ENCODE peak calls at places on chromosomes 11 and 22, in seven cellular contexts. One of them, this sample, is unnamed.

GRCh38 chr11:85682330-85683305 is 3.4 kb downstream of the CCDC89 start:
- DNase-seq in AG08395: peak
- DNase-seq in left kidney: peak
- DNase-seq in EL: peak
- DNase-seq in kidney tubule cell: peak
- DNase-seq in HEK293T: peak
- DNase-seq in neuronal stem cell: no peak
- DNase-seq in this sample: no peak

GRCh38 chr11:103358251-103358650 is 249.0 kb downstream of the DYNC2H1 start:
- DNase-seq in AG08395: no peak
- DNase-seq in left kidney: no peak
- DNase-seq in EL: peak
- DNase-seq in kidney tubule cell: peak
- DNase-seq in HEK293T: no peak
- DNase-seq in neuronal stem cell: no peak
- DNase-seq in this sample: no peak

GRCh38 chr11:69637601-69637955 is 3.4 kb upstream of the CCND1 start:
- DNase-seq in AG08395: no peak
- DNase-seq in left kidney: peak
- DNase-seq in EL: no peak
- DNase-seq in kidney tubule cell: no peak
- DNase-seq in HEK293T: no peak
- DNase-seq in neuronal stem cell: no peak
- DNase-seq in this sample: no peak

GRCh38 chr11:17972987-17973386 is 39.9 kb downstream of the SERGEF start:
- DNase-seq in AG08395: peak
- DNase-seq in left kidney: peak
- DNase-seq in EL: peak
- DNase-seq in kidney tubule cell: peak
- DNase-seq in HEK293T: peak
- DNase-seq in neuronal stem cell: peak
- DNase-seq in this sample: peak

GRCh38 chr11:89436071-89436470 is 55.1 kb downstream of the NOX4 start:
- DNase-seq in AG08395: no peak
- DNase-seq in left kidney: peak
- DNase-seq in EL: peak
- DNase-seq in kidney tubule cell: peak
- DNase-seq in HEK293T: no peak
- DNase-seq in neuronal stem cell: no peak
- DNase-seq in this sample: no peak

GRCh38 chr22:24772493-24773220 is 1.9 kb downstream of the PIWIL3 start:
- DNase-seq in AG08395: peak
- DNase-seq in left kidney: peak
- DNase-seq in EL: peak
- DNase-seq in kidney tubule cell: peak
- DNase-seq in HEK293T: peak
- DNase-seq in neuronal stem cell: peak
- DNase-seq in this sample: peak

GRCh38 chr11:119720311-119720710 is 8.7 kb downstream of the NECTIN1 start:
- DNase-seq in AG08395: no peak
- DNase-seq in left kidney: peak
- DNase-seq in EL: no peak
- DNase-seq in kidney tubule cell: no peak
- DNase-seq in HEK293T: no peak
- DNase-seq in neuronal stem cell: no peak
- DNase-seq in this sample: no peak

GRCh38 chr11:65429724-65430405 is 7.3 kb downstream of the NEAT1 start:
- DNase-seq in AG08395: peak
- DNase-seq in left kidney: no peak
- DNase-seq in EL: peak
- DNase-seq in kidney tubule cell: peak
- DNase-seq in HEK293T: no peak
- DNase-seq in neuronal stem cell: no peak
- DNase-seq in this sample: no peak

GRCh38 chr11:1652778-1653540 is 23.4 kb downstream of the KRTAP5-5 start:
- DNase-seq in AG08395: peak
- DNase-seq in left kidney: peak
- DNase-seq in EL: peak
- DNase-seq in kidney tubule cell: peak
- DNase-seq in HEK293T: peak
- DNase-seq in neuronal stem cell: peak
- DNase-seq in this sample: peak

GRCh38 chr11:125102544-125102943 is 8.9 kb downstream of the TMEM218 start:
- DNase-seq in AG08395: no peak
- DNase-seq in left kidney: no peak
- DNase-seq in EL: no peak
- DNase-seq in kidney tubule cell: no peak
- DNase-seq in HEK293T: no peak
- DNase-seq in neuronal stem cell: no peak
- DNase-seq in this sample: no peak

GRCh38 chr11:78212586-78213371 is 24.1 kb downstream of the USP35 start:
- DNase-seq in AG08395: peak
- DNase-seq in left kidney: no peak
- DNase-seq in EL: no peak
- DNase-seq in kidney tubule cell: no peak
- DNase-seq in HEK293T: no peak
- DNase-seq in neuronal stem cell: no peak
- DNase-seq in this sample: no peak

GRCh38 chr11:15918212-15918611 is 438.1 kb downstream of the SOX6 start:
- DNase-seq in AG08395: no peak
- DNase-seq in left kidney: peak
- DNase-seq in EL: no peak
- DNase-seq in kidney tubule cell: no peak
- DNase-seq in HEK293T: no peak
- DNase-seq in neuronal stem cell: no peak
- DNase-seq in this sample: no peak

GRCh38 chr11:92797874-92798273 is 171.6 kb upstream of the MTNR1B start:
- DNase-seq in AG08395: no peak
- DNase-seq in left kidney: no peak
- DNase-seq in EL: no peak
- DNase-seq in kidney tubule cell: no peak
- DNase-seq in HEK293T: no peak
- DNase-seq in neuronal stem cell: no peak
- DNase-seq in this sample: no peak